ENCODE peak calls at places on chromosomes 1 and 21, in six cellular contexts. R is CD4-positive, alpha-beta T cell; D is activated naive CD4-positive, alpha-beta T cell treated with anti-CD3 and anti-CD28 coated beads, Interleukin-2, amount 50 U/mL, for 72 hours; W is NCI-H2171; I is Ammon's horn; Q is breast epithelium. V is an unnamed sample.

GRCh38 chr1:19349999-19350398 is 37.9 kb downstream of the SLC66A1 start:
- DNase-seq in R (no peak), D (no peak), W (no peak), I (no peak), Q (no peak), V (no peak)

GRCh38 chr1:32466761-32467160 is 1.9 kb downstream of the ZBTB8B start:
- DNase-seq in R (no peak), D (no peak), W (no peak), I (no peak), Q (no peak), V (no peak)

GRCh38 chr21:28899744-28900143 is 92.9 kb downstream of the LTN1 start:
- DNase-seq in R (no peak), D (no peak), W (no peak), I (no peak), Q (no peak), V (no peak)

GRCh38 chr1:165355977-165356811 is at the start of gene LMX1A:
- DNase-seq in R (no peak), D (no peak), W (no peak), I (no peak), Q (no peak), V (no peak)

GRCh38 chr1:202959276-202959620 is 1.1 kb upstream of the ADIPOR1 start:
- DNase-seq in R (no peak), D (no peak), W (peak), I (no peak), Q (no peak), V (no peak)

GRCh38 chr1:42135426-42135825 is 17.8 kb upstream of the GUCA2B start:
- DNase-seq in R (no peak), D (no peak), W (no peak), I (no peak), Q (no peak), V (no peak)

GRCh38 chr1:155463865-155464264 is 98.7 kb downstream of the ASH1L start:
- DNase-seq in R (no peak), D (no peak), W (no peak), I (no peak), Q (no peak), V (no peak)

GRCh38 chr1:87787551-87787950 is 458.9 kb downstream of the LMO4 start:
- DNase-seq in R (no peak), D (no peak), W (no peak), I (no peak), Q (no peak), V (no peak)

GRCh38 chr1:156435551-156436318 is 64.8 kb downstream of the MEF2D start:
- DNase-seq in R (no peak), D (no peak), W (no peak), I (no peak), Q (no peak), V (no peak)

GRCh38 chr1:92476071-92476607 is 10.6 kb downstream of the GFI1 start:
- DNase-seq in R (peak), D (peak), W (peak), I (no peak), Q (no peak), V (no peak)

GRCh38 chr1:82086739-82087138 is 286.0 kb downstream of the ADGRL2 start:
- DNase-seq in R (no peak), D (no peak), W (no peak), I (no peak), Q (no peak), V (no peak)

GRCh38 chr21:42892582-42892930 is 553 bp upstream of the NDUFV3 start:
- DNase-seq in R (no peak), D (no peak), W (no peak), I (no peak), Q (no peak), V (peak)

GRCh38 chr1:236759252-236759859 is 35.7 kb upstream of the MTR start:
- DNase-seq in R (no peak), D (peak), W (no peak), I (peak), Q (no peak), V (peak)

GRCh38 chr1:17438176-17438976 is 1.1 kb downstream of the RCC2 start:
- DNase-seq in R (peak), D (peak), W (peak), I (peak), Q (peak), V (peak)

GRCh38 chr1:68112835-68113243 is 62.4 kb upstream of the DIRAS3 start:
- DNase-seq in R (no peak), D (no peak), W (no peak), I (peak), Q (no peak), V (peak)

GRCh38 chr1:109478806-109479205 is 4.9 kb upstream of the ATXN7L2 start:
- DNase-seq in R (peak), D (peak), W (no peak), I (no peak), Q (no peak), V (no peak)

GRCh38 chr1:14800500-14801069 is 202.1 kb downstream of the KAZN start:
- DNase-seq in R (no peak), D (no peak), W (no peak), I (no peak), Q (no peak), V (no peak)

GRCh38 chr1:112575154-112575804 is 43.7 kb downstream of the ST7L start:
- DNase-seq in R (no peak), D (no peak), W (no peak), I (no peak), Q (no peak), V (no peak)

GRCh38 chr1:92992066-92992465 is 30.8 kb upstream of the DIPK1A start:
- DNase-seq in R (no peak), D (no peak), W (no peak), I (no peak), Q (no peak), V (no peak)

GRCh38 chr1:31552489-31552888 is 23.8 kb upstream of the TINAGL1 start:
- DNase-seq in R (no peak), D (no peak), W (no peak), I (no peak), Q (no peak), V (no peak)

GRCh38 chr1:26733982-26734381 is 38.2 kb downstream of the ARID1A start:
- DNase-seq in R (no peak), D (no peak), W (no peak), I (no peak), Q (no peak), V (no peak)

GRCh38 chr1:230084408-230085177 is 17.6 kb downstream of the GALNT2 start:
- DNase-seq in R (no peak), D (peak), W (no peak), I (peak), Q (no peak), V (no peak)

GRCh38 chr1:153649867-153650235 is 8.7 kb upstream of the SNAPIN start:
- DNase-seq in R (no peak), D (no peak), W (no peak), I (peak), Q (peak), V (peak)

GRCh38 chr1:12052008-12052573 is 11.0 kb upstream of the TNFRSF8 start:
- DNase-seq in R (no peak), D (peak), W (no peak), I (peak), Q (no peak), V (no peak)

GRCh38 chr1:14924012-14924452 is 229.5 kb upstream of the TMEM51 start:
- DNase-seq in R (peak), D (peak), W (peak), I (peak), Q (peak), V (peak)

GRCh38 chr1:240126821-240127220 is 35.1 kb downstream of the FMN2 start:
- DNase-seq in R (no peak), D (no peak), W (no peak), I (no peak), Q (no peak), V (no peak)

GRCh38 chr1:8477199-8477982 is 159.5 kb downstream of the SLC45A1 start:
- DNase-seq in R (no peak), D (peak), W (no peak), I (no peak), Q (no peak), V (no peak)

GRCh38 chr1:151368000-151368744 is 4.3 kb downstream of the SELENBP1 start:
- DNase-seq in R (no peak), D (no peak), W (no peak), I (peak), Q (no peak), V (no peak)

GRCh38 chr1:1305300-1306069 is 2.2 kb downstream of the ACAP3 start:
- DNase-seq in R (peak), D (peak), W (peak), I (no peak), Q (no peak), V (no peak)

GRCh38 chr21:34202553-34203332 is 129.4 kb downstream of the MRPS6 start:
- DNase-seq in R (no peak), D (no peak), W (no peak), I (no peak), Q (no peak), V (peak)

GRCh38 chr1:10838541-10838940 is 42.1 kb upstream of the CASZ1 start:
- DNase-seq in R (no peak), D (no peak), W (no peak), I (no peak), Q (no peak), V (no peak)

GRCh38 chr1:155173478-155174333 is at the start of gene TRIM46:
- DNase-seq in R (peak), D (peak), W (peak), I (peak), Q (peak), V (peak)

GRCh38 chr21:28832013-28832714 is 160.5 kb downstream of the LTN1 start:
- DNase-seq in R (no peak), D (peak), W (no peak), I (no peak), Q (no peak), V (no peak)

GRCh38 chr1:202227997-202228401 is 34.4 kb downstream of the LGR6 start:
- DNase-seq in R (no peak), D (no peak), W (no peak), I (no peak), Q (no peak), V (no peak)